ENCODE peak calls at places on chromosomes 4 and X, in six cellular contexts. N is fibroblast of the conjunctiva, J is HT-29, D is progenitor cell of endocrine pancreas, A is T-helper 17 cell, Z is GM06990. M is an unnamed sample.

GRCh38 chrX:107014927-107015326 is 14.9 kb upstream of the MORC4 start:
- DNase-seq in J (no peak), Z (no peak), A (no peak), D (no peak), N (peak; percentile 13), M (no peak)

GRCh38 chr4:8728536-8729407 is 136.2 kb downstream of the CPZ start:
- DNase-seq in A (no peak), J (no peak), Z (no peak), N (no peak), D (no peak), M (no peak)

GRCh38 chr4:20603671-20604313 is 96.5 kb upstream of the PACRGL start:
- DNase-seq in J (no peak), N (peak; percentile 22), D (no peak), Z (no peak), A (no peak), M (no peak)

GRCh38 chrX:140913802-140914501 is 88.4 kb upstream of the SPANXB1 start:
- DNase-seq in J (no peak), Z (no peak), D (no peak), A (no peak), N (no peak), M (no peak)

GRCh38 chr4:165512464-165512863 is 133.7 kb downstream of the CPE start:
- DNase-seq in D (no peak), N (no peak), J (no peak), Z (no peak), A (no peak), M (no peak)

GRCh38 chrX:12979011-12979629 is 4.2 kb downstream of the TMSB4X start:
- DNase-seq in N (peak; percentile 51), D (no peak), Z (no peak), A (no peak), J (no peak), M (no peak)

GRCh38 chr4:40197879-40198689 is 1.3 kb downstream of the RHOH start:
- DNase-seq in D (no peak), A (no peak), N (no peak), Z (no peak), J (no peak), M (no peak)

GRCh38 chr4:6031831-6032230 is 13.6 kb upstream of the C4orf50 start:
- DNase-seq in D (no peak), J (no peak), A (no peak), Z (no peak), N (no peak), M (no peak)

GRCh38 chr4:7034262-7035081 is 8.7 kb upstream of the TADA2B start:
- DNase-seq in D (peak; percentile 34), A (no peak), N (no peak), J (peak; percentile 73), Z (no peak), M (no peak)